ENCODE peak calls at places on chromosomes 1 and 21, in seven cellular contexts. One of them, this sample, is unnamed.

GRCh38 chr1:212520299-212520698 is 87.6 kb downstream of the NENF start:
- DNase-seq in germinal center: no peak
- DNase-seq in PC-9: no peak
- DNase-seq in caudate nucleus: no peak
- DNase-seq in H7: no peak
- DNase-seq in activated naive CD8-positive, alpha-beta T cell treated with anti-CD3 and anti-CD28 coated beads, Interleukin-2, amount 50 U/mL, for 24 hours: no peak
- DNase-seq in heart right ventricle: no peak
- DNase-seq in this sample: no peak

GRCh38 chr1:226708342-226708780 is 30.7 kb downstream of the ITPKB start:
- DNase-seq in heart right ventricle: no peak
- DNase-seq in caudate nucleus: no peak
- DNase-seq in activated naive CD8-positive, alpha-beta T cell treated with anti-CD3 and anti-CD28 coated beads, Interleukin-2, amount 50 U/mL, for 24 hours: no peak
- DNase-seq in germinal center: no peak
- DNase-seq in PC-9: no peak
- DNase-seq in H7: no peak
- DNase-seq in this sample: no peak

GRCh38 chr21:37176716-37177115 is 90.4 kb downstream of the VPS26C start:
- DNase-seq in caudate nucleus: no peak
- DNase-seq in activated naive CD8-positive, alpha-beta T cell treated with anti-CD3 and anti-CD28 coated beads, Interleukin-2, amount 50 U/mL, for 24 hours: no peak
- DNase-seq in H7: no peak
- DNase-seq in heart right ventricle: no peak
- DNase-seq in germinal center: no peak
- DNase-seq in PC-9: peak; percentile 72
- DNase-seq in this sample: no peak

GRCh38 chr1:157363660-157364140 is 188.6 kb downstream of the FCRL5 start:
- DNase-seq in germinal center: peak; percentile 64
- DNase-seq in activated naive CD8-positive, alpha-beta T cell treated with anti-CD3 and anti-CD28 coated beads, Interleukin-2, amount 50 U/mL, for 24 hours: no peak
- DNase-seq in PC-9: no peak
- DNase-seq in caudate nucleus: no peak
- DNase-seq in heart right ventricle: no peak
- DNase-seq in H7: peak; percentile 65
- DNase-seq in this sample: no peak

GRCh38 chr1:185441608-185442007 is 124.6 kb upstream of the IVNS1ABP start:
- DNase-seq in H7: no peak
- DNase-seq in caudate nucleus: no peak
- DNase-seq in activated naive CD8-positive, alpha-beta T cell treated with anti-CD3 and anti-CD28 coated beads, Interleukin-2, amount 50 U/mL, for 24 hours: no peak
- DNase-seq in heart right ventricle: no peak
- DNase-seq in germinal center: no peak
- DNase-seq in PC-9: peak; percentile 37
- DNase-seq in this sample: no peak

GRCh38 chr1:28370220-28371010 is 875 bp downstream of the PHACTR4 start:
- DNase-seq in germinal center: peak; percentile 59
- DNase-seq in heart right ventricle: peak; percentile 12
- DNase-seq in PC-9: no peak
- DNase-seq in caudate nucleus: no peak
- DNase-seq in activated naive CD8-positive, alpha-beta T cell treated with anti-CD3 and anti-CD28 coated beads, Interleukin-2, amount 50 U/mL, for 24 hours: peak; percentile 37
- DNase-seq in H7: peak; percentile 59
- DNase-seq in this sample: peak; percentile 29

GRCh38 chr1:36857761-36858160 is 176.6 kb downstream of the GRIK3 start:
- DNase-seq in activated naive CD8-positive, alpha-beta T cell treated with anti-CD3 and anti-CD28 coated beads, Interleukin-2, amount 50 U/mL, for 24 hours: no peak
- DNase-seq in germinal center: no peak
- DNase-seq in caudate nucleus: no peak
- DNase-seq in PC-9: no peak
- DNase-seq in H7: no peak
- DNase-seq in heart right ventricle: no peak
- DNase-seq in this sample: no peak

GRCh38 chr1:111467805-111468716 is 5.7 kb upstream of the C1orf162 start:
- DNase-seq in germinal center: no peak
- DNase-seq in activated naive CD8-positive, alpha-beta T cell treated with anti-CD3 and anti-CD28 coated beads, Interleukin-2, amount 50 U/mL, for 24 hours: no peak
- DNase-seq in caudate nucleus: no peak
- DNase-seq in H7: no peak
- DNase-seq in PC-9: no peak
- DNase-seq in heart right ventricle: no peak
- DNase-seq in this sample: no peak

GRCh38 chr1:230459463-230459862 is 33.3 kb upstream of the PGBD5 start:
- DNase-seq in activated naive CD8-positive, alpha-beta T cell treated with anti-CD3 and anti-CD28 coated beads, Interleukin-2, amount 50 U/mL, for 24 hours: no peak
- DNase-seq in H7: no peak
- DNase-seq in PC-9: peak; percentile 48
- DNase-seq in heart right ventricle: no peak
- DNase-seq in germinal center: no peak
- DNase-seq in caudate nucleus: no peak
- DNase-seq in this sample: no peak

GRCh38 chr1:39387452-39387851 is 104.0 kb upstream of the BMP8A start:
- DNase-seq in activated naive CD8-positive, alpha-beta T cell treated with anti-CD3 and anti-CD28 coated beads, Interleukin-2, amount 50 U/mL, for 24 hours: no peak
- DNase-seq in PC-9: peak; percentile 92
- DNase-seq in heart right ventricle: no peak
- DNase-seq in caudate nucleus: no peak
- DNase-seq in H7: no peak
- DNase-seq in germinal center: no peak
- DNase-seq in this sample: no peak

GRCh38 chr1:38000529-38001453 is 4.5 kb downstream of the FHL3 start:
- DNase-seq in H7: peak; percentile 80
- DNase-seq in caudate nucleus: no peak
- DNase-seq in activated naive CD8-positive, alpha-beta T cell treated with anti-CD3 and anti-CD28 coated beads, Interleukin-2, amount 50 U/mL, for 24 hours: no peak
- DNase-seq in heart right ventricle: no peak
- DNase-seq in PC-9: no peak
- DNase-seq in germinal center: no peak
- DNase-seq in this sample: no peak

GRCh38 chr1:61318319-61319125 is 236.2 kb downstream of the NFIA start:
- DNase-seq in heart right ventricle: no peak
- DNase-seq in PC-9: no peak
- DNase-seq in activated naive CD8-positive, alpha-beta T cell treated with anti-CD3 and anti-CD28 coated beads, Interleukin-2, amount 50 U/mL, for 24 hours: no peak
- DNase-seq in caudate nucleus: no peak
- DNase-seq in H7: no peak
- DNase-seq in germinal center: no peak
- DNase-seq in this sample: no peak

GRCh38 chr1:110312188-110313121 is 26.7 kb upstream of the RBM15 start:
- DNase-seq in heart right ventricle: peak; percentile 79
- DNase-seq in H7: peak; percentile 63
- DNase-seq in PC-9: peak; percentile 72
- DNase-seq in caudate nucleus: peak; percentile 50
- DNase-seq in activated naive CD8-positive, alpha-beta T cell treated with anti-CD3 and anti-CD28 coated beads, Interleukin-2, amount 50 U/mL, for 24 hours: peak; percentile 74
- DNase-seq in germinal center: peak; percentile 60
- DNase-seq in this sample: peak; percentile 80

GRCh38 chr1:83961571-83962295 is 37.2 kb downstream of the TTLL7 start:
- DNase-seq in heart right ventricle: no peak
- DNase-seq in H7: no peak
- DNase-seq in caudate nucleus: no peak
- DNase-seq in activated naive CD8-positive, alpha-beta T cell treated with anti-CD3 and anti-CD28 coated beads, Interleukin-2, amount 50 U/mL, for 24 hours: no peak
- DNase-seq in PC-9: no peak
- DNase-seq in germinal center: no peak
- DNase-seq in this sample: no peak